ENCODE peak calls at places on chromosomes 12 and 14, in six cellular contexts. One of them, this sample, is unnamed.

GRCh38 chr12:132169376-132169775 is 25.1 kb downstream of the NOC4L start:
- DNase-seq in NCI-H1048: no peak
- DNase-seq in NCI-H345: no peak
- DNase-seq in Kasumi-1: no peak
- DNase-seq in HCT116: no peak
- DNase-seq in keratinocyte: no peak
- DNase-seq in this sample: no peak

GRCh38 chr12:3107954-3108353 is 30.8 kb downstream of the TSPAN9 start:
- DNase-seq in HCT116: no peak
- DNase-seq in NCI-H345: no peak
- DNase-seq in keratinocyte: no peak
- DNase-seq in NCI-H1048: no peak
- DNase-seq in Kasumi-1: no peak
- DNase-seq in this sample: no peak

GRCh38 chr14:100117026-100117425 is 42.4 kb downstream of the DEGS2 start:
- DNase-seq in NCI-H345: no peak
- DNase-seq in Kasumi-1: no peak
- DNase-seq in HCT116: no peak
- DNase-seq in keratinocyte: no peak
- DNase-seq in NCI-H1048: no peak
- DNase-seq in this sample: no peak

GRCh38 chr12:27785882-27786570 is 6.0 kb upstream of the MANSC4 start:
- DNase-seq in NCI-H1048: no peak
- DNase-seq in keratinocyte: peak
- DNase-seq in NCI-H345: no peak
- DNase-seq in Kasumi-1: peak
- DNase-seq in HCT116: no peak
- DNase-seq in this sample: no peak

GRCh38 chr12:109304485-109304884 is 4.6 kb downstream of the FOXN4 start:
- DNase-seq in HCT116: no peak
- DNase-seq in NCI-H1048: no peak
- DNase-seq in Kasumi-1: no peak
- DNase-seq in NCI-H345: peak
- DNase-seq in keratinocyte: no peak
- DNase-seq in this sample: no peak

GRCh38 chr14:96978525-96979272 is 181.5 kb downstream of the VRK1 start:
- DNase-seq in keratinocyte: no peak
- DNase-seq in HCT116: no peak
- DNase-seq in NCI-H1048: no peak
- DNase-seq in NCI-H345: peak
- DNase-seq in Kasumi-1: no peak
- DNase-seq in this sample: no peak

GRCh38 chr12:95164656-95165055 is 52.6 kb downstream of the FGD6 start:
- DNase-seq in NCI-H1048: no peak
- DNase-seq in HCT116: no peak
- DNase-seq in keratinocyte: no peak
- DNase-seq in NCI-H345: no peak
- DNase-seq in Kasumi-1: no peak
- DNase-seq in this sample: no peak

GRCh38 chr12:75099215-75099614 is 110.4 kb downstream of the KCNC2 start:
- DNase-seq in NCI-H1048: no peak
- DNase-seq in NCI-H345: no peak
- DNase-seq in keratinocyte: no peak
- DNase-seq in HCT116: no peak
- DNase-seq in Kasumi-1: no peak
- DNase-seq in this sample: no peak

GRCh38 chr14:46651526-46652144 is at the start of gene RPL10L:
- DNase-seq in keratinocyte: no peak
- DNase-seq in HCT116: no peak
- DNase-seq in NCI-H345: no peak
- DNase-seq in NCI-H1048: no peak
- DNase-seq in Kasumi-1: no peak
- DNase-seq in this sample: no peak

GRCh38 chr12:81699572-81699971 is 59.6 kb downstream of the PPFIA2 start:
- DNase-seq in HCT116: no peak
- DNase-seq in keratinocyte: no peak
- DNase-seq in NCI-H345: no peak
- DNase-seq in NCI-H1048: no peak
- DNase-seq in Kasumi-1: no peak
- DNase-seq in this sample: no peak

GRCh38 chr14:103657466-103657865 is 28.5 kb downstream of the KLC1 start:
- DNase-seq in NCI-H1048: no peak
- DNase-seq in Kasumi-1: no peak
- DNase-seq in keratinocyte: no peak
- DNase-seq in NCI-H345: no peak
- DNase-seq in HCT116: no peak
- DNase-seq in this sample: no peak

GRCh38 chr12:21276826-21277225 is 57.9 kb downstream of the SLCO1A2 start:
- DNase-seq in Kasumi-1: no peak
- DNase-seq in NCI-H1048: no peak
- DNase-seq in keratinocyte: no peak
- DNase-seq in HCT116: no peak
- DNase-seq in NCI-H345: no peak
- DNase-seq in this sample: no peak

GRCh38 chr12:131506426-131506825 is 204.5 kb upstream of the SFSWAP start:
- DNase-seq in Kasumi-1: no peak
- DNase-seq in NCI-H345: no peak
- DNase-seq in keratinocyte: no peak
- DNase-seq in HCT116: no peak
- DNase-seq in NCI-H1048: no peak
- DNase-seq in this sample: no peak

GRCh38 chr14:103088921-103089320 is 4.9 kb downstream of the LBHD2 start:
- DNase-seq in keratinocyte: no peak
- DNase-seq in HCT116: no peak
- DNase-seq in NCI-H1048: no peak
- DNase-seq in Kasumi-1: no peak
- DNase-seq in NCI-H345: no peak
- DNase-seq in this sample: no peak

GRCh38 chr12:42504049-42504448 is 85.5 kb downstream of the PRICKLE1 start:
- DNase-seq in Kasumi-1: no peak
- DNase-seq in keratinocyte: no peak
- DNase-seq in HCT116: no peak
- DNase-seq in NCI-H345: no peak
- DNase-seq in NCI-H1048: no peak
- DNase-seq in this sample: no peak

GRCh38 chr12:21773263-21773741 is 1.2 kb downstream of the KCNJ8 start:
- DNase-seq in HCT116: peak
- DNase-seq in Kasumi-1: no peak
- DNase-seq in NCI-H1048: no peak
- DNase-seq in keratinocyte: no peak
- DNase-seq in NCI-H345: peak
- DNase-seq in this sample: no peak

GRCh38 chr12:11739980-11740379 is 90.5 kb downstream of the ETV6 start:
- DNase-seq in NCI-H1048: no peak
- DNase-seq in keratinocyte: no peak
- DNase-seq in HCT116: no peak
- DNase-seq in Kasumi-1: no peak
- DNase-seq in NCI-H345: no peak
- DNase-seq in this sample: no peak

GRCh38 chr12:108821407-108822397 is 35.7 kb downstream of the SSH1 start:
- DNase-seq in NCI-H1048: no peak
- DNase-seq in Kasumi-1: peak
- DNase-seq in HCT116: no peak
- DNase-seq in NCI-H345: no peak
- DNase-seq in keratinocyte: no peak
- DNase-seq in this sample: no peak

GRCh38 chr12:71591601-71592000 is 72.0 kb downstream of the ZFC3H1 start:
- DNase-seq in NCI-H1048: no peak
- DNase-seq in NCI-H345: no peak
- DNase-seq in Kasumi-1: no peak
- DNase-seq in HCT116: no peak
- DNase-seq in keratinocyte: no peak
- DNase-seq in this sample: no peak

GRCh38 chr14:97602438-97603117 is 805.4 kb downstream of the VRK1 start:
- DNase-seq in keratinocyte: no peak
- DNase-seq in NCI-H345: no peak
- DNase-seq in Kasumi-1: no peak
- DNase-seq in HCT116: no peak
- DNase-seq in NCI-H1048: no peak
- DNase-seq in this sample: no peak

GRCh38 chr12:19093218-19093617 is 36.3 kb upstream of the PLEKHA5 start:
- DNase-seq in NCI-H345: no peak
- DNase-seq in NCI-H1048: no peak
- DNase-seq in Kasumi-1: no peak
- DNase-seq in keratinocyte: no peak
- DNase-seq in HCT116: no peak
- DNase-seq in this sample: no peak

GRCh38 chr12:107372229-107372658 is 278.9 kb upstream of the CRY1 start:
- DNase-seq in HCT116: no peak
- DNase-seq in Kasumi-1: no peak
- DNase-seq in keratinocyte: no peak
- DNase-seq in NCI-H345: no peak
- DNase-seq in NCI-H1048: no peak
- DNase-seq in this sample: no peak

GRCh38 chr12:113292091-113292490 is 42.8 kb downstream of the SLC8B1 start:
- DNase-seq in keratinocyte: no peak
- DNase-seq in Kasumi-1: no peak
- DNase-seq in HCT116: no peak
- DNase-seq in NCI-H1048: no peak
- DNase-seq in NCI-H345: no peak
- DNase-seq in this sample: no peak

GRCh38 chr12:54258286-54258685 is 21.6 kb downstream of the CBX5 start:
- DNase-seq in NCI-H1048: no peak
- DNase-seq in keratinocyte: no peak
- DNase-seq in NCI-H345: no peak
- DNase-seq in HCT116: no peak
- DNase-seq in Kasumi-1: no peak
- DNase-seq in this sample: no peak

GRCh38 chr12:22981711-22982110 is 356.7 kb downstream of the ETNK1 start:
- DNase-seq in NCI-H1048: no peak
- DNase-seq in Kasumi-1: no peak
- DNase-seq in NCI-H345: no peak
- DNase-seq in HCT116: no peak
- DNase-seq in keratinocyte: no peak
- DNase-seq in this sample: no peak

This sample was measured in kidney epithelial cell.